ENCODE peak calls at places on chromosomes 12 and 14, in nine cellular contexts. I is CD8-positive, alpha-beta T cell; O is IMR-90; M is endodermal cell; E is tibial artery; D is H9; G is heart left ventricle; T is cardiac muscle cell; A is ovary. W is an unnamed sample. For H3K4me1 and H3K9me3, the result is how much of the 10 kb centered on the place peaks cover.

GRCh38 chr12:113232787-113233585 is 11.7 kb downstream of the TPCN1 start:
- DNase-seq in I (peak), O (no peak), M (peak), E (peak), D (peak), G (peak), T (no peak), A (no peak), W (no peak)

GRCh38 chr12:124337628-124338027 is 42.7 kb downstream of the RFLNA start:
- DNase-seq in I (no peak), O (no peak), M (no peak), E (no peak), D (no peak), G (no peak), T (no peak), A (no peak), W (no peak)

GRCh38 chr14:34093878-34094277 is 143.0 kb upstream of the EGLN3 start:
- DNase-seq in I (no peak), O (no peak), M (no peak), E (no peak), D (no peak), G (no peak), T (no peak), A (no peak), W (no peak)

GRCh38 chr14:104971447-104972240 is 6.5 kb downstream of the AHNAK2 start:
- DNase-seq in I (no peak), O (no peak), M (peak), E (peak), D (no peak), G (peak), T (no peak), A (peak), W (peak)

GRCh38 chr12:69171881-69172280 is 67.5 kb upstream of the CPSF6 start:
- DNase-seq in I (no peak), O (no peak), M (peak), E (no peak), D (no peak), G (no peak), T (no peak), A (no peak), W (no peak)

GRCh38 chr12:92721130-92721529 is 18.3 kb downstream of the PLEKHG7 start:
- DNase-seq in I (no peak), O (peak), M (no peak), E (no peak), D (no peak), G (no peak), T (peak), A (no peak), W (no peak)

GRCh38 chr14:91897121-91897701 is 29.9 kb upstream of the TC2N start:
- DNase-seq in I (no peak), O (peak), M (peak), E (peak), D (no peak), G (peak), T (peak), A (no peak), W (peak)

GRCh38 chr14:75223664-75224154 is 47.3 kb upstream of the TMED10 start:
- DNase-seq in I (no peak), O (peak), M (peak), E (no peak), D (peak), G (peak), T (no peak), A (no peak), W (no peak)

GRCh38 chr12:7142057-7142644 is 12.0 kb downstream of the CLSTN3 start:
- DNase-seq in I (peak), O (peak), M (peak), E (no peak), D (peak), G (no peak), T (peak), A (peak), W (no peak)

GRCh38 chr14:22796087-22796707 is 19.0 kb downstream of the SLC7A7 start:
- DNase-seq in I (no peak), O (no peak), M (no peak), E (no peak), D (no peak), G (no peak), T (no peak), A (no peak), W (no peak)

GRCh38 chr14:75981826-75982723 is at the start of gene TGFB3:
- DNase-seq in I (peak), O (peak), M (peak), E (peak), D (peak), G (peak), T (peak), A (peak), W (peak)

GRCh38 chr14:89418452-89418851 is 1.4 kb upstream of the FOXN3 start:
- DNase-seq in I (no peak), O (no peak), M (no peak), E (no peak), D (peak), G (no peak), T (no peak), A (no peak), W (peak)

GRCh38 chr14:92516966-92517350 is 3.4 kb downstream of the RIN3 start:
- DNase-seq in I (no peak), O (no peak), M (no peak), E (no peak), D (no peak), G (no peak), T (no peak), A (no peak), W (no peak)

GRCh38 chr12:18700254-18700653 is 37.6 kb downstream of the PLCZ1 start:
- DNase-seq in I (no peak), O (peak), M (no peak), E (no peak), D (no peak), G (peak), T (peak), A (no peak), W (peak)

GRCh38 chr12:953776-954175 is 4.3 kb upstream of the RAD52 start:
- DNase-seq in I (no peak), O (peak), M (no peak), E (no peak), D (no peak), G (no peak), T (peak), A (no peak), W (no peak)

GRCh38 chr14:33207467-33208015 is 268.9 kb downstream of the NPAS3 start:
- DNase-seq in I (no peak), O (no peak), M (no peak), E (no peak), D (no peak), G (no peak), T (no peak), A (no peak), W (no peak)

GRCh38 chr14:91270188-91270587 is 25.7 kb upstream of the GPR68 start:
- DNase-seq in I (no peak), O (no peak), M (no peak), E (no peak), D (no peak), G (no peak), T (no peak), A (no peak), W (no peak)

GRCh38 chr14:68140801-68141200 is 321.2 kb downstream of the RAD51B start:
- DNase-seq in I (no peak), O (no peak), M (no peak), E (no peak), D (no peak), G (no peak), T (no peak), A (no peak), W (no peak)

GRCh38 chr14:60327447-60328331 is 78.7 kb downstream of the PPM1A start:
- DNase-seq in I (peak), O (peak), M (peak), E (no peak), D (peak), G (peak), T (peak), A (no peak), W (peak)

GRCh38 chr14:64196668-64197411 is 97.3 kb downstream of the ESR2 start:
- DNase-seq in I (no peak), O (peak), M (peak), E (no peak), D (peak), G (peak), T (peak), A (peak), W (no peak)

GRCh38 chr12:54009171-54010052 is 627 bp downstream of the HOXC8 start:
- DNase-seq in I (no peak), O (no peak), M (peak), E (no peak), D (no peak), G (no peak), T (no peak), A (peak), W (no peak)

GRCh38 chr12:12717586-12718381 is 616 bp downstream of the CDKN1B start:
- DNase-seq in I (no peak), O (no peak), M (peak), E (peak), D (peak), G (peak), T (peak), A (peak), W (no peak)

GRCh38 chr14:69429643-69430042 is 31.2 kb downstream of the SLC39A9 start:
- DNase-seq in I (no peak), O (no peak), M (no peak), E (no peak), D (no peak), G (no peak), T (no peak), A (no peak), W (no peak)

GRCh38 chr14:89479802-89480201 is 62.8 kb upstream of the FOXN3 start:
- DNase-seq in I (no peak), O (peak), M (no peak), E (no peak), D (no peak), G (no peak), T (peak), A (no peak), W (no peak)

GRCh38 chr12:11785722-11786121 is 136.2 kb downstream of the ETV6 start:
- DNase-seq in I (no peak), O (peak), M (no peak), E (no peak), D (no peak), G (no peak), T (peak), A (no peak), W (no peak)

GRCh38 chr12:5966486-5967095 is 21.5 kb upstream of the ANO2 start:
- DNase-seq in I (no peak), O (no peak), M (peak), E (no peak), D (no peak), G (no peak), T (no peak), A (no peak), W (no peak)

GRCh38 chr12:46303039-46303666 is 34.3 kb upstream of the SLC38A1 start:
- DNase-seq in I (peak), O (peak), M (peak), E (no peak), D (no peak), G (no peak), T (peak), A (no peak), W (no peak)

GRCh38 chr14:92259613-92260357 is 63.2 kb upstream of the SLC24A4 start:
- DNase-seq in I (no peak), O (no peak), M (no peak), E (no peak), D (no peak), G (no peak), T (no peak), A (no peak), W (no peak)

GRCh38 chr14:25011095-25011494 is 38.9 kb downstream of the STXBP6 start:
- DNase-seq in I (no peak), O (no peak), M (no peak), E (no peak), D (no peak), G (no peak), T (no peak), A (no peak), W (no peak)

GRCh38 chr14:58298880-58299664 is 717 bp downstream of the ARID4A start:
- DNase-seq in I (no peak), O (no peak), M (peak), E (peak), D (peak), G (peak), T (no peak), A (peak), W (peak)

GRCh38 chr14:90785876-90786450 is 30.3 kb downstream of the TTC7B start:
- DNase-seq in I (no peak), O (no peak), M (peak), E (peak), D (peak), G (no peak), T (no peak), A (no peak), W (no peak)

GRCh38 chr12:40137252-40137651 is 31.4 kb upstream of the SLC2A13 start:
- DNase-seq in I (no peak), O (peak), M (no peak), E (no peak), D (no peak), G (no peak), T (no peak), A (no peak), W (no peak)

GRCh38 chr12:29639893-29640495 is 142.5 kb upstream of the OVCH1 start:
- DNase-seq in I (no peak), O (no peak), M (peak), E (no peak), D (no peak), G (peak), T (peak), A (no peak), W (no peak)

GRCh38 chr12:114656906-114657596 is 26.9 kb downstream of the TBX3 start:
- DNase-seq in I (no peak), O (no peak), M (peak), E (no peak), D (peak), G (no peak), T (no peak), A (no peak), W (no peak)

GRCh38 chr12:13167226-13167625 is 29.3 kb upstream of the EMP1 start:
- DNase-seq in I (no peak), O (no peak), M (no peak), E (no peak), D (no peak), G (no peak), T (no peak), A (no peak), W (no peak)

GRCh38 chr12:122336015-122336946 is 70.0 kb upstream of the VPS33A start:
- DNase-seq in I (no peak), O (peak), M (peak), E (no peak), D (no peak), G (no peak), T (peak), A (no peak), W (no peak)

GRCh38 chr14:52054678-52055077 is 14.2 kb downstream of the NID2 start:
- DNase-seq in I (no peak), O (no peak), M (no peak), E (no peak), D (no peak), G (no peak), T (no peak), A (no peak), W (no peak)
- H3K4me1 ChIP-seq in I (under half), O (under half), M (under half), E (half or more), D (under half), G (half or more), T (under half), A (under half), W (under half)

GRCh38 chr12:16016748-16017147 is 105.6 kb downstream of the DERA start:
- DNase-seq in I (no peak), O (no peak), M (no peak), E (no peak), D (no peak), G (no peak), T (no peak), A (no peak), W (no peak)
- H3K9me3 ChIP-seq in I (under half), O (under half), M (half or more), E (under half), D (under half), G (under half), T (under half), A (under half), W (under half)

GRCh38 chr14:94671870-94672444 is 59.8 kb downstream of the SERPINA3 start:
- DNase-seq in I (no peak), O (no peak), M (peak), E (no peak), D (no peak), G (no peak), T (no peak), A (no peak), W (no peak)
- TF ChIP-seq CTCF in I (no peak), O (peak), M (peak), E (no peak), D (peak), G (no peak), T (peak), A (no peak), W (no peak)

DNA sequence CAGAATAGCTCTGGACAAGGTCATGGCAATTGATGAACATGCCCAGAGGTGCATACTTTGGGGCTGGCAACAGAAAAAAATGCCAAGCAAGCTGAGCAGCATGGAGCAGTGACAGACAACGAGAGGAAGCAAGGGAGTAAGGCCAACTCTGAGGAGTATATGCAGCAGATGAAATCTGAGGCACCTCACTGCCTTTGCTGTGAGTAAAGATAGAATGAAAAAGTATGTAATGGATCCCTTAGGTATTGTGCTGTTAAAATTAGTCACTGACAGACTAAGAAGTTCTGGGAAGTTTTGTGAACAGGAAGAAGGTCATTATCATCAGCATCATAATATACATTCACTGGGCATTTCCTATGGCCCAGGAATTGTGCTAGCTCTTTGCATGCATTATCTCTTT is 269.9 kb downstream of the DUSP6 start:
- DNase-seq in I (no peak), O (peak), M (no peak), E (no peak), D (no peak), G (no peak), T (no peak), A (no peak), W (no peak)
- H3K4me1 ChIP-seq in I (under half), O (under half), M (under half), E (under half), D (under half), G (under half), T (under half), A (under half), W (under half)